ENCODE peak calls at places on chromosomes 16 and 17, in six cellular contexts. V, M, N, W, T and J are unnamed samples.

GRCh38 chr16:89393731-89394406 is 96.5 kb downstream of the ANKRD11 start:
- DNase-seq in T (no peak), N (no peak), M (no peak), W (no peak), V (no peak), J (no peak)

GRCh38 chr17:44122825-44123355 is 551 bp downstream of the HDAC5 start:
- DNase-seq in V (no peak), N (no peak), W (no peak), T (no peak), M (no peak), J (no peak)

GRCh38 chr17:60102632-60103047 is 23.9 kb upstream of the HEATR6 start:
- DNase-seq in M (no peak), V (peak; percentile 29), T (peak; percentile 51), W (peak; percentile 38), N (peak; percentile 16), J (peak; percentile 81)

GRCh38 chr17:46195939-46196338 is 2.7 kb upstream of the KANSL1 start:
- DNase-seq in M (no peak), V (no peak), T (no peak), W (no peak), N (no peak), J (no peak)

GRCh38 chr17:17403899-17404576 is 72.8 kb upstream of the MED9 start:
- DNase-seq in W (no peak), T (peak; percentile 13), M (peak; percentile 30), N (peak; percentile 38), V (no peak), J (no peak)

GRCh38 chr16:85006639-85007038 is 4.7 kb downstream of the ZDHHC7 start:
- DNase-seq in T (no peak), M (no peak), N (no peak), W (no peak), V (no peak), J (no peak)

GRCh38 chr17:4715071-4715749 is 4.8 kb downstream of the ARRB2 start:
- DNase-seq in W (no peak), M (no peak), N (no peak), V (no peak), T (no peak), J (no peak)

GRCh38 chr17:79235808-79236207 is 161.2 kb downstream of the ENGASE start:
- DNase-seq in V (no peak), W (no peak), M (no peak), N (no peak), T (no peak), J (no peak)

GRCh38 chr17:75641343-75641742 is 8.1 kb downstream of the SMIM5 start:
- DNase-seq in V (no peak), N (no peak), T (no peak), M (no peak), W (no peak), J (peak; percentile 39)

GRCh38 chr17:19568016-19568350 is 34.3 kb downstream of the SLC47A1 start:
- DNase-seq in M (no peak), V (no peak), T (no peak), W (no peak), N (no peak), J (no peak)

GRCh38 chr17:28219771-28220170 is 99.2 kb upstream of the TMEM97 start:
- DNase-seq in M (no peak), T (no peak), W (no peak), V (no peak), N (no peak), J (no peak)